ENCODE peak calls at places on chromosomes 16 and 17, in seven cellular contexts. One of them, this sample, is unnamed. For H3K36me3, the result is how much of the 10 kb centered on the place peaks cover.

GRCh38 chr17:5226940-5227878 is 7.5 kb downstream of the SCIMP start:
- DNase-seq in GM23338: no peak
- DNase-seq in effector memory CD4-positive, alpha-beta T cell: no peak
- DNase-seq in cardiac muscle cell: no peak
- DNase-seq in aorta: no peak
- DNase-seq in astrocyte: no peak
- DNase-seq in HCT116: no peak
- DNase-seq in this sample: no peak

GRCh38 chr16:48393843-48394703 is 8.9 kb upstream of the SIAH1 start:
- DNase-seq in GM23338: no peak
- DNase-seq in effector memory CD4-positive, alpha-beta T cell: no peak
- DNase-seq in cardiac muscle cell: no peak
- DNase-seq in aorta: no peak
- DNase-seq in astrocyte: peak
- DNase-seq in HCT116: no peak
- DNase-seq in this sample: no peak

GRCh38 chr17:50317121-50317520 is 28.8 kb upstream of the XYLT2 start:
- DNase-seq in GM23338: no peak
- DNase-seq in effector memory CD4-positive, alpha-beta T cell: no peak
- DNase-seq in cardiac muscle cell: no peak
- DNase-seq in aorta: no peak
- DNase-seq in astrocyte: no peak
- DNase-seq in HCT116: no peak
- DNase-seq in this sample: no peak

GRCh38 chr17:52923658-52924057 is 765.1 kb upstream of the CA10 start:
- DNase-seq in GM23338: no peak
- DNase-seq in effector memory CD4-positive, alpha-beta T cell: no peak
- DNase-seq in cardiac muscle cell: no peak
- DNase-seq in aorta: no peak
- DNase-seq in astrocyte: no peak
- DNase-seq in HCT116: no peak
- DNase-seq in this sample: no peak

GRCh38 chr16:68782198-68783174 is 45.4 kb downstream of the CDH1 start:
- DNase-seq in GM23338: no peak
- DNase-seq in effector memory CD4-positive, alpha-beta T cell: no peak
- DNase-seq in cardiac muscle cell: no peak
- DNase-seq in aorta: no peak
- DNase-seq in astrocyte: no peak
- DNase-seq in HCT116: no peak
- DNase-seq in this sample: no peak

GRCh38 chr17:28953444-28954118 is 2.3 kb upstream of the PHF12 start:
- DNase-seq in GM23338: peak
- DNase-seq in effector memory CD4-positive, alpha-beta T cell: peak
- DNase-seq in cardiac muscle cell: peak
- DNase-seq in aorta: peak
- DNase-seq in astrocyte: no peak
- DNase-seq in HCT116: peak
- DNase-seq in this sample: peak

GRCh38 chr17:5832886-5833285 is 237.3 kb upstream of the WSCD1 start:
- DNase-seq in GM23338: peak
- DNase-seq in effector memory CD4-positive, alpha-beta T cell: no peak
- DNase-seq in cardiac muscle cell: no peak
- DNase-seq in aorta: no peak
- DNase-seq in astrocyte: peak
- DNase-seq in HCT116: peak
- DNase-seq in this sample: peak

GRCh38 chr16:67115649-67116048 is 5.9 kb downstream of the PHAF1 start:
- DNase-seq in GM23338: no peak
- DNase-seq in effector memory CD4-positive, alpha-beta T cell: no peak
- DNase-seq in cardiac muscle cell: no peak
- DNase-seq in aorta: peak
- DNase-seq in astrocyte: peak
- DNase-seq in HCT116: peak
- DNase-seq in this sample: no peak

GRCh38 chr16:49216593-49216992 is 65.0 kb downstream of the CBLN1 start:
- DNase-seq in GM23338: peak
- DNase-seq in effector memory CD4-positive, alpha-beta T cell: no peak
- DNase-seq in cardiac muscle cell: no peak
- DNase-seq in aorta: no peak
- DNase-seq in astrocyte: no peak
- DNase-seq in HCT116: no peak
- DNase-seq in this sample: peak

GRCh38 chr16:51287231-51287630 is 136.2 kb upstream of the SALL1 start:
- DNase-seq in GM23338: no peak
- DNase-seq in effector memory CD4-positive, alpha-beta T cell: no peak
- DNase-seq in cardiac muscle cell: no peak
- DNase-seq in aorta: no peak
- DNase-seq in astrocyte: no peak
- DNase-seq in HCT116: no peak
- DNase-seq in this sample: no peak

GRCh38 chr16:68396481-68396880 is 51.8 kb downstream of the SMPD3 start:
- DNase-seq in GM23338: peak
- DNase-seq in effector memory CD4-positive, alpha-beta T cell: peak
- DNase-seq in cardiac muscle cell: peak
- DNase-seq in aorta: peak
- DNase-seq in astrocyte: peak
- DNase-seq in HCT116: peak
- DNase-seq in this sample: no peak

GRCh38 chr16:81614171-81614570 is 164.9 kb upstream of the PLCG2 start:
- DNase-seq in GM23338: no peak
- DNase-seq in effector memory CD4-positive, alpha-beta T cell: no peak
- DNase-seq in cardiac muscle cell: no peak
- DNase-seq in aorta: no peak
- DNase-seq in astrocyte: no peak
- DNase-seq in HCT116: no peak
- DNase-seq in this sample: no peak

GRCh38 chr16:73049051-73049910 is 1.4 kb upstream of the ZFHX3 start:
- DNase-seq in GM23338: no peak
- DNase-seq in effector memory CD4-positive, alpha-beta T cell: no peak
- DNase-seq in cardiac muscle cell: no peak
- DNase-seq in aorta: no peak
- DNase-seq in astrocyte: no peak
- DNase-seq in HCT116: no peak
- DNase-seq in this sample: no peak

GRCh38 chr17:65593870-65594584 is 32.6 kb upstream of the AXIN2 start:
- DNase-seq in GM23338: no peak
- DNase-seq in effector memory CD4-positive, alpha-beta T cell: no peak
- DNase-seq in cardiac muscle cell: no peak
- DNase-seq in aorta: no peak
- DNase-seq in astrocyte: peak
- DNase-seq in HCT116: no peak
- DNase-seq in this sample: peak

GRCh38 chr16:59973966-59974365 is 1239.8 kb upstream of the GOT2 start:
- DNase-seq in GM23338: no peak
- DNase-seq in effector memory CD4-positive, alpha-beta T cell: no peak
- DNase-seq in cardiac muscle cell: no peak
- DNase-seq in aorta: no peak
- DNase-seq in astrocyte: peak
- DNase-seq in HCT116: no peak
- DNase-seq in this sample: no peak

GRCh38 chr17:33291248-33292183 is 1.6 kb downstream of the ASIC2 start:
- DNase-seq in GM23338: peak
- DNase-seq in effector memory CD4-positive, alpha-beta T cell: no peak
- DNase-seq in cardiac muscle cell: peak
- DNase-seq in aorta: peak
- DNase-seq in astrocyte: peak
- DNase-seq in HCT116: no peak
- DNase-seq in this sample: peak

GRCh38 chr17:44309472-44309871 is 1.1 kb downstream of the RUNDC3A start:
- DNase-seq in GM23338: no peak
- DNase-seq in effector memory CD4-positive, alpha-beta T cell: no peak
- DNase-seq in cardiac muscle cell: no peak
- DNase-seq in aorta: no peak
- DNase-seq in astrocyte: no peak
- DNase-seq in HCT116: no peak
- DNase-seq in this sample: peak

GRCh38 chr16:88631384-88631783 is 7.0 kb upstream of the IL17C start:
- DNase-seq in GM23338: no peak
- DNase-seq in effector memory CD4-positive, alpha-beta T cell: no peak
- DNase-seq in cardiac muscle cell: no peak
- DNase-seq in aorta: no peak
- DNase-seq in astrocyte: no peak
- DNase-seq in HCT116: no peak
- DNase-seq in this sample: no peak
- H3K36me3 ChIP-seq in GM23338: under half
- H3K36me3 ChIP-seq in effector memory CD4-positive, alpha-beta T cell: under half
- H3K36me3 ChIP-seq in cardiac muscle cell: under half
- H3K36me3 ChIP-seq in aorta: under half
- H3K36me3 ChIP-seq in astrocyte: under half
- H3K36me3 ChIP-seq in HCT116: under half
- H3K36me3 ChIP-seq in this sample: under half

DNA sequence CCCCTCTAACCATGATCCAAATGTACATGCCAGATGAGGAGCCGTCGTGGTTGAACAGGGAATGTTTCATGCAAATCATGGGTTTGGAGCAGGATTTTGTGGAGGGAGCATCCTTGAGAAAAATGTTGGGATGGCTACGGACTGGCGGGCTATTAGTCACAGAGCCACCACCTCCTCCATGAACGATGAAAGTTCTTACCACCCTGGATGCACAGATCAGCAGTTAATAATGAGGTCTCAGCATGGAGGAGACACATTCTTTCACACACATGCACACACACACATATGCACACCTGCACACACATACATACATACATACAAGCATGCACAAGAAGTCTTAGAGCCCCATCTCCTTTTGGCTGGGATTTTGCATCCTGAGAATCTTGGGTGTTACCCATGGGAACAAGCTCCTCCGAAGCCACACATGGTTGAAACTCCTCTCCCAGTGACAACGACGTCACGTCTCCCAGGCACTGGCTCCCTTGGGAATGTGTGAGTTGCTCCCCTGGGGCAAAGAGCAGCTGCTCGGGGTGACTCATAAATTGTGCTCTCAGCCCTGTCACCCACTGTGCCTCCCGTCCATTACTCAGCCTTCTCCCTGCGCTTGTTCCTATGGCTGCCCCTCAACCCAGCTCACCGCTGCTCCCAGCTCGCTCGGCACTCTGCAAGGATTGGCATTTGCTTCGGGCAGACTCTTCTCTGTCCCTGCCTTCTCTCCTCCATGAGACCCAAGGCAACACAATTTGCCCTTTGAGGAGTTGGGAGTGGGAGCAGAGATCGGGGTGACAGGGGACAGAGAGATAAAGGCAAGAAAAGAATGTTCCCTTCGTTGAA is 344.6 kb downstream of the SOX9 start:
- DNase-seq in GM23338: no peak
- DNase-seq in effector memory CD4-positive, alpha-beta T cell: no peak
- DNase-seq in cardiac muscle cell: no peak
- DNase-seq in aorta: no peak
- DNase-seq in astrocyte: peak
- DNase-seq in HCT116: peak
- DNase-seq in this sample: no peak
- H3K4me3 ChIP-seq in GM23338: no peak
- H3K4me3 ChIP-seq in effector memory CD4-positive, alpha-beta T cell: no peak
- H3K4me3 ChIP-seq in cardiac muscle cell: no peak
- H3K4me3 ChIP-seq in aorta: no peak
- H3K4me3 ChIP-seq in astrocyte: peak
- H3K4me3 ChIP-seq in HCT116: peak
- H3K4me3 ChIP-seq in this sample: no peak

GRCh38 chr16:57527610-57528360 is 8.6 kb downstream of the CCDC102A start:
- DNase-seq in GM23338: no peak
- DNase-seq in effector memory CD4-positive, alpha-beta T cell: no peak
- DNase-seq in cardiac muscle cell: no peak
- DNase-seq in aorta: peak
- DNase-seq in astrocyte: no peak
- DNase-seq in HCT116: no peak
- DNase-seq in this sample: peak

GRCh38 chr16:57527027-57527426 is 9.3 kb downstream of the CCDC102A start:
- DNase-seq in GM23338: peak
- DNase-seq in effector memory CD4-positive, alpha-beta T cell: no peak
- DNase-seq in cardiac muscle cell: no peak
- DNase-seq in aorta: peak
- DNase-seq in astrocyte: no peak
- DNase-seq in HCT116: no peak
- DNase-seq in this sample: peak

GRCh38 chr16:57530104-57530522 is 6.3 kb downstream of the CCDC102A start:
- DNase-seq in GM23338: no peak
- DNase-seq in effector memory CD4-positive, alpha-beta T cell: peak
- DNase-seq in cardiac muscle cell: no peak
- DNase-seq in aorta: peak
- DNase-seq in astrocyte: peak
- DNase-seq in HCT116: no peak
- DNase-seq in this sample: peak

GRCh38 chr16:57529324-57530103 is 6.9 kb downstream of the CCDC102A start:
- DNase-seq in GM23338: peak
- DNase-seq in effector memory CD4-positive, alpha-beta T cell: no peak
- DNase-seq in cardiac muscle cell: no peak
- DNase-seq in aorta: no peak
- DNase-seq in astrocyte: no peak
- DNase-seq in HCT116: no peak
- DNase-seq in this sample: no peak

GRCh38 chr16:57528499-57529323 is 7.7 kb downstream of the CCDC102A start:
- DNase-seq in GM23338: peak
- DNase-seq in effector memory CD4-positive, alpha-beta T cell: no peak
- DNase-seq in cardiac muscle cell: no peak
- DNase-seq in aorta: peak
- DNase-seq in astrocyte: no peak
- DNase-seq in HCT116: no peak
- DNase-seq in this sample: peak
- H3K36me3 ChIP-seq in GM23338: under half
- H3K36me3 ChIP-seq in effector memory CD4-positive, alpha-beta T cell: under half
- H3K36me3 ChIP-seq in cardiac muscle cell: under half
- H3K36me3 ChIP-seq in aorta: under half
- H3K36me3 ChIP-seq in astrocyte: under half
- H3K36me3 ChIP-seq in HCT116: under half
- H3K36me3 ChIP-seq in this sample: under half

DNA sequence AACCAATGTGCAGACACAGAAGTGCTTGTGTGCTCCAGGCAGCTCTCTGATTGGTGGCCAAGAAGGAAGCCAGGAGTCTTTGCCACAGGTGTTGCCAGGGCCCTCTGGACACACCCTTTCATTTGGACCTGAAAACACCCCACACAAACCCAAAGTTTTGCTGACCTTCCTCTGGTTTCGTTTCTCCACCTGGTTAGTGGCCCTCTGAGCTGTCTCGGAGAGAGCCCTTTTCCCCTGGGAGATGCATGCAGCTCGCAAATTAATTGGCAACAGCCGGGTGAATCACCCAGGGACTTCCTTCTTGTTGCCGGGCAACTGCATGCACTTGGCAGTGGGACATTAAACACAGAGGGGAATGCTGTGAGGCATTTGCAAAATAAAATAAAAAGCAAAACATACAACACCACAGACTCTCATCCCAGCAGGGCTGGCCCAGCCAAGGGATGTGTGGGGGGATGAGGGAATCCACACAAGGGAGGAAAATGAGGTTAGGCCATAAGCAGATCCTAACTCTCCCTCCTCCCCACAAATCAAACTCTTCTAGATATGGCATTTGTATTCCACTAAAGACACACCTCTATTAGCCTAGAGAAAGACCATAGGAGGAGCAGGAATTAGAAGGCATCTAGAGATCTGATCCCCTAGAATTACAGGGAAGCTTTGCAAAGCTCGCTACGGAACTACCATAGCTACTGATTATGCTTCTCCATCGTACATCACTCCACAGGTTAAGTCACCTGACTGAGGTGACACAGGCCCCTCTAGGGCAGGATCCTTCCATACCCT is 286.7 kb downstream of the SOX9 start:
- DNase-seq in GM23338: peak
- DNase-seq in effector memory CD4-positive, alpha-beta T cell: no peak
- DNase-seq in cardiac muscle cell: no peak
- DNase-seq in aorta: peak
- DNase-seq in astrocyte: peak
- DNase-seq in HCT116: peak
- DNase-seq in this sample: peak
- H3K4me3 ChIP-seq in GM23338: no peak
- H3K4me3 ChIP-seq in effector memory CD4-positive, alpha-beta T cell: no peak
- H3K4me3 ChIP-seq in cardiac muscle cell: no peak
- H3K4me3 ChIP-seq in aorta: no peak
- H3K4me3 ChIP-seq in astrocyte: peak
- H3K4me3 ChIP-seq in HCT116: peak
- H3K4me3 ChIP-seq in this sample: no peak

This sample was measured in H7.